ENCODE peak calls at places on chromosomes 6 and 20, in nine cellular contexts. B, O, W, D, K, I, H, M and L are unnamed samples.

GRCh38 chr20:16922834-16923233 is 174.7 kb downstream of the OTOR start:
- DNase-seq in O (no peak), M (peak), K (no peak), H (peak), I (no peak), B (no peak), W (no peak), D (peak), L (no peak)

GRCh38 chr20:34948030-34948429 is 7.6 kb downstream of the GSS start:
- DNase-seq in M (no peak), D (peak), H (no peak), I (no peak), O (no peak), W (no peak), B (no peak), K (no peak), L (no peak)

GRCh38 chr6:56804996-56805395 is 149.9 kb upstream of the BEND6 start:
- DNase-seq in M (no peak), H (no peak), K (no peak), I (no peak), B (no peak), D (no peak), W (no peak), O (no peak), L (no peak)

GRCh38 chr6:35048031-35048613 is 93.0 kb downstream of the TCP11 start:
- DNase-seq in M (no peak), H (no peak), D (no peak), W (peak), K (peak), I (no peak), B (no peak), O (no peak), L (peak)

GRCh38 chr6:46794068-46794467 is 879 bp downstream of the MEP1A start:
- DNase-seq in B (no peak), I (no peak), W (no peak), H (no peak), K (no peak), O (no peak), D (no peak), M (peak), L (no peak)

GRCh38 chr6:42140051-42140450 is 2.4 kb downstream of the C6orf132 start:
- DNase-seq in D (no peak), W (no peak), M (peak), O (no peak), K (no peak), B (no peak), H (no peak), I (no peak), L (no peak)

GRCh38 chr6:41065550-41066026 is 6.6 kb downstream of the OARD1 start:
- DNase-seq in I (no peak), M (no peak), O (no peak), H (no peak), W (no peak), D (no peak), B (no peak), K (no peak), L (no peak)

GRCh38 chr6:106339334-106340029 is 13.9 kb upstream of the ATG5 start:
- DNase-seq in B (no peak), I (peak), M (peak), O (peak), K (peak), D (peak), W (peak), H (peak), L (peak)

GRCh38 chr6:113901482-113901881 is 44.3 kb downstream of the MARCKS start:
- DNase-seq in B (no peak), M (no peak), K (no peak), O (no peak), H (no peak), I (no peak), W (no peak), D (peak), L (no peak)

GRCh38 chr20:15528386-15529111 is 1044.7 kb downstream of the KIF16B start:
- DNase-seq in K (no peak), M (no peak), I (no peak), W (no peak), B (no peak), D (no peak), H (no peak), O (peak), L (no peak)

GRCh38 chr6:137283940-137284910 is 65.0 kb upstream of the IFNGR1 start:
- DNase-seq in O (no peak), I (no peak), D (no peak), K (no peak), W (no peak), H (no peak), M (peak), B (no peak), L (no peak)